ENCODE peak calls at places on chromosomes 1 and 21, in four cellular contexts. One of them, this sample, is unnamed.

GRCh38 chr1:26234644-26235384 is 814 bp downstream of the CEP85 start:
- DNase-seq in heart right ventricle: no peak
- DNase-seq in transverse colon: peak; percentile 20
- DNase-seq in pancreas: no peak
- DNase-seq in this sample: peak; percentile 53

GRCh38 chr1:23422313-23422877 is 2.2 kb downstream of the TCEA3 start:
- DNase-seq in heart right ventricle: peak; percentile 80
- DNase-seq in transverse colon: peak; percentile 89
- DNase-seq in pancreas: peak; percentile 86
- DNase-seq in this sample: no peak

GRCh38 chr1:30998887-30999286 is 66.6 kb downstream of the PUM1 start:
- DNase-seq in heart right ventricle: no peak
- DNase-seq in transverse colon: no peak
- DNase-seq in pancreas: no peak
- DNase-seq in this sample: no peak

GRCh38 chr1:202046227-202046626 is 35.8 kb downstream of the ELF3 start:
- DNase-seq in heart right ventricle: no peak
- DNase-seq in transverse colon: peak; percentile 93
- DNase-seq in pancreas: peak; percentile 97
- DNase-seq in this sample: no peak

GRCh38 chr1:117093091-117093534 is 28.4 kb downstream of the TRIM45 start:
- DNase-seq in heart right ventricle: no peak
- DNase-seq in transverse colon: peak; percentile 41
- DNase-seq in pancreas: no peak
- DNase-seq in this sample: no peak

GRCh38 chr21:20013851-20014250 is 984.4 kb upstream of the NCAM2 start:
- DNase-seq in heart right ventricle: no peak
- DNase-seq in transverse colon: no peak
- DNase-seq in pancreas: no peak
- DNase-seq in this sample: no peak

GRCh38 chr1:179883040-179883501 is 986 bp downstream of the TOR1AIP1 start:
- DNase-seq in heart right ventricle: peak; percentile 19
- DNase-seq in transverse colon: peak; percentile 39
- DNase-seq in pancreas: no peak
- DNase-seq in this sample: no peak

GRCh38 chr1:172581273-172581672 is 48.3 kb downstream of the SUCO start:
- DNase-seq in heart right ventricle: no peak
- DNase-seq in transverse colon: no peak
- DNase-seq in pancreas: no peak
- DNase-seq in this sample: no peak

GRCh38 chr1:68228833-68229232 is 3.5 kb downstream of the WLS start:
- DNase-seq in heart right ventricle: no peak
- DNase-seq in transverse colon: no peak
- DNase-seq in pancreas: no peak
- DNase-seq in this sample: no peak

GRCh38 chr1:61163794-61164193 is 81.4 kb downstream of the NFIA start:
- DNase-seq in heart right ventricle: no peak
- DNase-seq in transverse colon: no peak
- DNase-seq in pancreas: no peak
- DNase-seq in this sample: no peak

GRCh38 chr1:164905891-164906290 is 346.9 kb downstream of the PBX1 start:
- DNase-seq in heart right ventricle: no peak
- DNase-seq in transverse colon: no peak
- DNase-seq in pancreas: no peak
- DNase-seq in this sample: no peak

GRCh38 chr1:3034728-3035610 is 13.7 kb downstream of the ACTRT2 start:
- DNase-seq in heart right ventricle: no peak
- DNase-seq in transverse colon: no peak
- DNase-seq in pancreas: peak; percentile 33
- DNase-seq in this sample: no peak

GRCh38 chr1:168396940-168397680 is 116.4 kb downstream of the TBX19 start:
- DNase-seq in heart right ventricle: no peak
- DNase-seq in transverse colon: no peak
- DNase-seq in pancreas: no peak
- DNase-seq in this sample: no peak

GRCh38 chr1:162605225-162605927 is 26.9 kb upstream of the DDR2 start:
- DNase-seq in heart right ventricle: no peak
- DNase-seq in transverse colon: no peak
- DNase-seq in pancreas: no peak
- DNase-seq in this sample: no peak

GRCh38 chr1:206415913-206416312 is 54.4 kb upstream of the IKBKE start:
- DNase-seq in heart right ventricle: no peak
- DNase-seq in transverse colon: no peak
- DNase-seq in pancreas: no peak
- DNase-seq in this sample: no peak

GRCh38 chr1:117105003-117105402 is 16.5 kb downstream of the TRIM45 start:
- DNase-seq in heart right ventricle: no peak
- DNase-seq in transverse colon: no peak
- DNase-seq in pancreas: no peak
- DNase-seq in this sample: no peak

GRCh38 chr1:61337981-61338848 is 255.9 kb downstream of the NFIA start:
- DNase-seq in heart right ventricle: peak; percentile 74
- DNase-seq in transverse colon: peak; percentile 60
- DNase-seq in pancreas: peak; percentile 56
- DNase-seq in this sample: peak; percentile 77

GRCh38 chr1:79478160-79478559 is 471.6 kb upstream of the ADGRL4 start:
- DNase-seq in heart right ventricle: no peak
- DNase-seq in transverse colon: no peak
- DNase-seq in pancreas: peak; percentile 30
- DNase-seq in this sample: no peak

GRCh38 chr1:201661823-201662213 is 122.9 kb downstream of the NAV1 start:
- DNase-seq in heart right ventricle: no peak
- DNase-seq in transverse colon: no peak
- DNase-seq in pancreas: no peak
- DNase-seq in this sample: no peak

GRCh38 chr1:53337499-53337898 is 9.6 kb upstream of the LRP8 start:
- DNase-seq in heart right ventricle: no peak
- DNase-seq in transverse colon: no peak
- DNase-seq in pancreas: no peak
- DNase-seq in this sample: no peak

GRCh38 chr1:28927442-28928305 is 13.3 kb downstream of the EPB41 start:
- DNase-seq in heart right ventricle: no peak
- DNase-seq in transverse colon: no peak
- DNase-seq in pancreas: no peak
- DNase-seq in this sample: no peak

GRCh38 chr1:74468982-74469603 is 43.3 kb downstream of the LRRC53 start:
- DNase-seq in heart right ventricle: no peak
- DNase-seq in transverse colon: no peak
- DNase-seq in pancreas: no peak
- DNase-seq in this sample: no peak

GRCh38 chr21:45612096-45613019 is 31.2 kb upstream of the PCBP3 start:
- DNase-seq in heart right ventricle: no peak
- DNase-seq in transverse colon: peak; percentile 26
- DNase-seq in pancreas: no peak
- DNase-seq in this sample: no peak

GRCh38 chr1:180933141-180933540 is 20.4 kb downstream of the KIAA1614 start:
- DNase-seq in heart right ventricle: no peak
- DNase-seq in transverse colon: no peak
- DNase-seq in pancreas: no peak
- DNase-seq in this sample: no peak

GRCh38 chr1:59892836-59893811 is 33.4 kb downstream of the CYP2J2 start:
- DNase-seq in heart right ventricle: no peak
- DNase-seq in transverse colon: no peak
- DNase-seq in pancreas: no peak
- DNase-seq in this sample: no peak

GRCh38 chr1:232084584-232085223 is 458.1 kb downstream of the DISC1 start:
- DNase-seq in heart right ventricle: no peak
- DNase-seq in transverse colon: no peak
- DNase-seq in pancreas: no peak
- DNase-seq in this sample: no peak

GRCh38 chr1:115545791-115546733 is 95.7 kb upstream of the VANGL1 start:
- DNase-seq in heart right ventricle: peak; percentile 36
- DNase-seq in transverse colon: peak; percentile 34
- DNase-seq in pancreas: no peak
- DNase-seq in this sample: no peak

GRCh38 chr1:91768120-91768519 is 117.8 kb downstream of the TGFBR3 start:
- DNase-seq in heart right ventricle: no peak
- DNase-seq in transverse colon: no peak
- DNase-seq in pancreas: no peak
- DNase-seq in this sample: no peak

GRCh38 chr1:187715483-187715882 is 886.7 kb downstream of the PLA2G4A start:
- DNase-seq in heart right ventricle: no peak
- DNase-seq in transverse colon: no peak
- DNase-seq in pancreas: no peak
- DNase-seq in this sample: no peak

GRCh38 chr1:240652554-240652953 is 40.6 kb upstream of the GREM2 start:
- DNase-seq in heart right ventricle: no peak
- DNase-seq in transverse colon: no peak
- DNase-seq in pancreas: no peak
- DNase-seq in this sample: no peak

GRCh38 chr1:32877211-32878110 is 6.7 kb upstream of the FNDC5 start:
- DNase-seq in heart right ventricle: peak; percentile 80
- DNase-seq in transverse colon: no peak
- DNase-seq in pancreas: no peak
- DNase-seq in this sample: no peak

GRCh38 chr1:109739738-109740614 is 862 bp downstream of the GSTM3 start:
- DNase-seq in heart right ventricle: peak; percentile 82
- DNase-seq in transverse colon: peak; percentile 85
- DNase-seq in pancreas: peak; percentile 88
- DNase-seq in this sample: peak; percentile 52

GRCh38 chr21:22374218-22374969 is 1376.2 kb downstream of the NCAM2 start:
- DNase-seq in heart right ventricle: no peak
- DNase-seq in transverse colon: no peak
- DNase-seq in pancreas: no peak
- DNase-seq in this sample: no peak

GRCh38 chr1:205922314-205922713 is 20.9 kb downstream of the SLC26A9 start:
- DNase-seq in heart right ventricle: no peak
- DNase-seq in transverse colon: no peak
- DNase-seq in pancreas: no peak
- DNase-seq in this sample: no peak

GRCh38 chr1:9823693-9823942 is 147 bp downstream of the CLSTN1 start:
- DNase-seq in heart right ventricle: no peak
- DNase-seq in transverse colon: no peak
- DNase-seq in pancreas: no peak
- DNase-seq in this sample: no peak

GRCh38 chr1:9824702-9825089 is 931 bp upstream of the CLSTN1 start:
- DNase-seq in heart right ventricle: no peak
- DNase-seq in transverse colon: no peak
- DNase-seq in pancreas: no peak
- DNase-seq in this sample: no peak

GRCh38 chr1:9825101-9826074 is 1.6 kb upstream of the CLSTN1 start:
- DNase-seq in heart right ventricle: peak; percentile 48
- DNase-seq in transverse colon: peak; percentile 90
- DNase-seq in pancreas: peak; percentile 92
- DNase-seq in this sample: no peak

GRCh38 chr1:9822897-9823692 is 670 bp downstream of the CLSTN1 start:
- DNase-seq in heart right ventricle: no peak
- DNase-seq in transverse colon: peak; percentile 35
- DNase-seq in pancreas: peak; percentile 81
- DNase-seq in this sample: no peak

DNA sequence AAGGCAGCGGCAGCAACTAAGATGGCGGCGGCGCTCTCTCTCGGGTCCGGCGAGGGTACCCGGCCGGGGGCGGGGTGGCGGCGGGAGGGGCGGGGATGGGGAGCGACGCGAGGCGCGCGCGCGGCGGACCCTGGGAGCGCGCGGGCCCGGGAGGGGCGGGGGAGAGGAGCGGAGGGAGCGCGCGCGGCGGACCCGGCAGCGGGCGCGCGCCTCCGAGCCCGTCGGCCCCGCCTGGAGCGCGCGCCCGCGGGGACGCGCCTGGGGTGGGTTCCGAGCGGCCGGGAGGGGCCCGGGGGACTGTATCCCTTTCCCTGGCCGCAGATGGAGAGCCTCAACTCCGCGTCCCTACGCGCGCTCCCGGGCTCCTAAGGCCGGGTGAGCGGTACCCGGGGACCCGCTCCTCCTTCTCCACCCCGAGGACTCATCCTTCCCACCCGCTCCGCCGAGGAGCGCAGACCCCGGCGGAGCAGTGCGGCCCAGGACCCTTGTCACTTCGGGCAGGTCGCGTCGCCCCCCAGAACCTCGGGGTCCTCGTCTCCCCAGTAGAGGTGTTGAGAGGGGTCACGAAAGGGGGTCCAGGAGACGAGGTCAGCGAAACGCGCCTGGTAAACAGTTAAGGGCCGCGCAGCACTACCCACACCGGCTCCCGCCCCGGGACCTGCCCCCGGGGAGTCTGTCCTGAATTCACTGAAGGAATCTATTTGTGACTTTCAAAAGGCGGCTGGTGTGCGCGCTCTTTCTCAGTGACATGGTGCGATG is at the start of gene CLSTN1:
- DNase-seq in heart right ventricle: peak; percentile 92
- DNase-seq in transverse colon: peak; percentile 94
- DNase-seq in pancreas: peak; percentile 95
- DNase-seq in this sample: peak; percentile 89
- H3K27ac ChIP-seq in heart right ventricle: peak within 1 kb of the TSS; percentile 85
- H3K27ac ChIP-seq in transverse colon: peak within 1 kb of the TSS; percentile 93
- H3K27ac ChIP-seq in pancreas: peak within 1 kb of the TSS; percentile 82
- H3K27ac ChIP-seq in this sample: peak within 1 kb of the TSS; percentile 96

GRCh38 chr1:224182057-224182865 is 779 bp upstream of the DEGS1 start:
- DNase-seq in heart right ventricle: no peak
- DNase-seq in transverse colon: peak; percentile 14
- DNase-seq in pancreas: no peak
- DNase-seq in this sample: no peak

GRCh38 chr1:224180783-224181452 is 2.1 kb upstream of the DEGS1 start:
- DNase-seq in heart right ventricle: no peak
- DNase-seq in transverse colon: no peak
- DNase-seq in pancreas: no peak
- DNase-seq in this sample: no peak

GRCh38 chr1:224183591-224184312 is 712 bp downstream of the DEGS1 start:
- DNase-seq in heart right ventricle: peak; percentile 42
- DNase-seq in transverse colon: peak; percentile 56
- DNase-seq in pancreas: peak; percentile 83
- DNase-seq in this sample: peak; percentile 66

GRCh38 chr1:224182866-224183590 is at the start of gene DEGS1:
- DNase-seq in heart right ventricle: peak; percentile 77
- DNase-seq in transverse colon: peak; percentile 85
- DNase-seq in pancreas: peak; percentile 93
- DNase-seq in this sample: peak; percentile 62

DNA sequence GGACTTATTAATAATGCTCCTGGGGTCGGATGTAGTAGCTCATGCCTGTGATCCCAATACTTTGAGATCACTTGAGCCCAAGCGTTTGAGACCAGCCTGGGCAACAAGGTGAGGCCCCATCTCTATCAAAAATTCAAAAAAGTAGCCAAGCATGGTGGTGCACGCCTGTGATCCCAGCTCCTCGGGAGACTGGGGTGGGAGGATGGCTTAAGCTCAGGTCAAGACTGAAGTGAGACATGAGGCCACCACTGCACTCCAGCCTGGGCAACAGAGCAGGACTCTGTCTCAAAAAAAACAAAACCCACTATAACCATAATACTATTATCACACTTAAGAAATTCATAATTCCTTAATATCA is 1.6 kb upstream of the DEGS1 start:
- DNase-seq in heart right ventricle: no peak
- DNase-seq in transverse colon: no peak
- DNase-seq in pancreas: no peak
- DNase-seq in this sample: no peak
- H3K27ac ChIP-seq in heart right ventricle: no peak overlapping the region
- H3K27ac ChIP-seq in transverse colon: no peak overlapping the region
- H3K27ac ChIP-seq in pancreas: no peak overlapping the region
- H3K27ac ChIP-seq in this sample: no peak overlapping the region

GRCh38 chr1:21564521-21565095 is 55.4 kb downstream of the ALPL start:
- DNase-seq in heart right ventricle: no peak
- DNase-seq in transverse colon: no peak
- DNase-seq in pancreas: no peak
- DNase-seq in this sample: no peak
- H3K27ac ChIP-seq in heart right ventricle: no peak overlapping the region
- H3K27ac ChIP-seq in transverse colon: no peak overlapping the region
- H3K27ac ChIP-seq in pancreas: no peak overlapping the region
- H3K27ac ChIP-seq in this sample: no peak overlapping the region

GRCh38 chr1:159780583-159781582 is at the start of gene DUSP23:
- DNase-seq in heart right ventricle: peak; percentile 98
- DNase-seq in transverse colon: peak; percentile 98
- DNase-seq in pancreas: peak; percentile 98
- DNase-seq in this sample: peak; percentile 96
- H3K27ac ChIP-seq in heart right ventricle: peak within 1 kb of the TSS; percentile 81
- H3K27ac ChIP-seq in transverse colon: peak within 1 kb of the TSS; percentile 90
- H3K27ac ChIP-seq in pancreas: peak within 1 kb of the TSS; percentile 77
- H3K27ac ChIP-seq in this sample: peak within 1 kb of the TSS; percentile 49